ENCODE peak calls at places on chromosomes 13 and 19, in nine cellular contexts. W is cardiac muscle cell; I is stimulated activated CD4-positive, alpha-beta T cell treated with anti-CD3 and anti-CD28 coated beads, Interleukin-1b, Interleukin-23, amount 100 ng/mL, for 4 hours; F is naive thymus-derived CD8-positive, alpha-beta T cell; E is non-pigmented ciliary epithelial cell; D is DMS53; V is fibroblast of lung; L is fibroblast of mammary gland; Y is RWPE1. H is an unnamed sample.

GRCh38 chr19:6092329-6093286 is 17.7 kb downstream of the RFX2 start:
- DNase-seq in D (peak), V (peak), F (no peak), E (no peak), W (peak), I (no peak), L (peak), Y (peak), H (peak)

GRCh38 chr19:1396768-1397679 is 4.3 kb downstream of the GAMT start:
- DNase-seq in D (no peak), V (no peak), Y (no peak), W (no peak), I (no peak), E (no peak), L (no peak), F (no peak), H (no peak)

GRCh38 chr13:73325351-73326214 is 266.8 kb downstream of the KLF5 start:
- DNase-seq in Y (peak), F (no peak), L (no peak), W (no peak), V (peak), I (no peak), E (no peak), D (peak), H (no peak)

GRCh38 chr13:96075953-96076543 is 13.9 kb upstream of the HS6ST3 start:
- DNase-seq in V (no peak), E (no peak), D (peak), F (no peak), Y (peak), W (peak), L (peak), I (no peak), H (no peak)

GRCh38 chr13:51958217-51958547 is 53.1 kb downstream of the ATP7B start:
- DNase-seq in I (no peak), F (no peak), D (peak), V (no peak), L (no peak), W (no peak), Y (no peak), E (no peak), H (no peak)

GRCh38 chr13:108948269-108948671 is 318.9 kb downstream of the MYO16 start:
- DNase-seq in F (no peak), Y (peak), W (no peak), I (no peak), V (no peak), D (peak), E (no peak), L (peak), H (no peak)

GRCh38 chr19:47609885-47610545 is 1.1 kb downstream of the BICRA start:
- DNase-seq in W (peak), F (peak), L (peak), I (peak), Y (peak), E (no peak), V (peak), D (peak), H (peak)

GRCh38 chr19:1074512-1075283 is 7.7 kb downstream of the ARHGAP45 start:
- DNase-seq in W (no peak), L (no peak), F (peak), D (peak), E (no peak), I (peak), V (no peak), Y (peak), H (no peak)

GRCh38 chr19:46907880-46908279 is 47.1 kb downstream of the ARHGAP35 start:
- DNase-seq in L (no peak), V (no peak), W (no peak), Y (no peak), D (no peak), F (no peak), E (no peak), I (no peak), H (no peak)

GRCh38 chr19:8071912-8072311 is 19.4 kb downstream of the CCL25 start:
- DNase-seq in V (no peak), E (no peak), I (no peak), L (no peak), W (no peak), F (no peak), D (no peak), Y (no peak), H (no peak)